ENCODE peak calls at places on chromosomes 16 and 17, in seven cellular contexts. Y is CD4-positive, alpha-beta T cell; B is RWPE1; F is sciatic nerve; W is astrocyte of the spinal cord; P is immature natural killer cell; U is NCI-H774. V is an unnamed sample.

GRCh38 chr17:10243905-10244844 is 45.8 kb upstream of the GAS7 start:
- DNase-seq in P (no peak), F (no peak), W (peak), B (peak), U (no peak), Y (no peak), V (peak)

GRCh38 chr16:56679813-56680212 is 2.5 kb upstream of the MT1X start:
- DNase-seq in F (no peak), P (no peak), Y (no peak), W (no peak), U (no peak), B (no peak), V (no peak)

GRCh38 chr16:642189-643049 is 791 bp downstream of the MCRIP2 start:
- DNase-seq in W (no peak), B (no peak), Y (no peak), U (no peak), F (no peak), P (peak), V (no peak)

GRCh38 chr16:12450381-12450780 is 353.3 kb downstream of the CPPED1 start:
- DNase-seq in F (peak), Y (no peak), P (no peak), W (no peak), B (no peak), U (no peak), V (no peak)

GRCh38 chr16:57156351-57156703 is 29.5 kb downstream of the PSME3IP1 start:
- DNase-seq in Y (no peak), B (no peak), U (no peak), F (no peak), W (no peak), P (no peak), V (no peak)

GRCh38 chr16:49274936-49275730 is 6.5 kb downstream of the CBLN1 start:
- DNase-seq in Y (no peak), B (no peak), P (no peak), F (no peak), W (no peak), U (no peak), V (no peak)

GRCh38 chr17:49210158-49211029 is at the start of the genes ABI3 and GNGT2:
- DNase-seq in U (no peak), Y (peak), W (peak), P (peak), B (no peak), F (no peak), V (no peak)

GRCh38 chr17:76801706-76802105 is 63.8 kb downstream of the MFSD11 start:
- DNase-seq in W (no peak), U (no peak), P (no peak), B (no peak), F (no peak), Y (no peak), V (no peak)

GRCh38 chr17:44829558-44830358 is at the start of gene GJC1:
- DNase-seq in P (no peak), B (peak), F (peak), Y (peak), W (peak), U (peak), V (no peak)

GRCh38 chr16:3408561-3409197 is 7.7 kb downstream of the ZNF174 start:
- DNase-seq in P (no peak), Y (no peak), F (no peak), W (no peak), B (no peak), U (no peak), V (no peak)

V was measured in foreskin keratinocyte.